ENCODE peak calls at places on chromosomes 16 and 17, in nine cellular contexts. C is NCI-H1092, S is neuronal stem cell, J is HEK293T, F is thoracic aorta, U is GM12891, R is pulmonary artery endothelial cell, E is type B pancreatic cell, N is NCI-H2029. X is an unnamed sample.

GRCh38 chr16:9630119-9630518 is 538.7 kb downstream of the HAPSTR1 start:
- DNase-seq in C (no peak), S (no peak), F (no peak), J (no peak), R (no peak), E (no peak), N (no peak), U (no peak), X (no peak)

GRCh38 chr16:15913046-15913698 is 24.8 kb upstream of the CEP20 start:
- DNase-seq in U (no peak), C (no peak), N (no peak), F (no peak), E (no peak), R (no peak), S (no peak), J (no peak), X (no peak)

GRCh38 chr16:77057161-77057736 is 133.7 kb upstream of the MON1B start:
- DNase-seq in S (no peak), C (no peak), E (no peak), J (no peak), U (no peak), R (no peak), F (no peak), N (no peak), X (no peak)

GRCh38 chr16:88413631-88414030 is 30.9 kb downstream of the ZNF469 start:
- DNase-seq in E (no peak), F (no peak), N (no peak), R (no peak), J (no peak), S (no peak), U (no peak), C (no peak), X (no peak)

GRCh38 chr16:9908613-9909012 is 273.6 kb downstream of the GRIN2A start:
- DNase-seq in C (no peak), N (peak), F (no peak), E (no peak), J (no peak), R (no peak), S (no peak), U (no peak), X (no peak)

GRCh38 chr17:163514-164103 is 17.8 kb downstream of the DOC2B start:
- DNase-seq in C (no peak), J (no peak), S (no peak), N (no peak), E (no peak), R (no peak), U (no peak), F (no peak), X (no peak)

GRCh38 chr16:53775821-53776431 is 72.0 kb downstream of the FTO start:
- DNase-seq in N (no peak), R (no peak), J (no peak), S (no peak), E (no peak), F (peak), U (no peak), C (no peak), X (no peak)

GRCh38 chr17:8436169-8436932 is 667 bp downstream of the NDEL1 start:
- DNase-seq in N (no peak), S (peak), E (peak), J (peak), U (peak), C (peak), R (no peak), F (peak), X (no peak)

GRCh38 chr16:28878083-28878926 is at the start of gene ATP2A1:
- DNase-seq in E (no peak), F (no peak), U (no peak), N (no peak), R (no peak), J (no peak), C (no peak), S (no peak), X (no peak)

GRCh38 chr16:57265850-57266530 is 18.5 kb downstream of the PLLP start:
- DNase-seq in C (no peak), S (no peak), J (no peak), U (no peak), E (no peak), F (no peak), N (peak), R (peak), X (peak)

GRCh38 chr17:79622201-79622601 is 11.3 kb upstream of the RBFOX3 start:
- DNase-seq in S (no peak), R (no peak), J (no peak), E (peak), F (no peak), C (peak), N (no peak), U (no peak), X (no peak)

GRCh38 chr17:66322764-66323163 is 20.4 kb downstream of the PRKCA start:
- DNase-seq in F (no peak), C (no peak), E (no peak), U (no peak), N (no peak), S (no peak), J (no peak), R (no peak), X (no peak)

GRCh38 chr16:73149329-73149728 is 101.4 kb upstream of the ZFHX3 start:
- DNase-seq in R (no peak), F (no peak), S (no peak), U (no peak), N (peak), E (no peak), C (no peak), J (no peak), X (peak)

GRCh38 chr17:35545150-35545549 is 7.7 kb upstream of the SLFN12L start:
- DNase-seq in U (no peak), R (no peak), E (no peak), C (no peak), F (no peak), J (no peak), N (no peak), S (no peak), X (no peak)

GRCh38 chr17:19897108-19897854 is 29.5 kb upstream of the ULK2 start:
- DNase-seq in R (no peak), E (no peak), N (peak), J (no peak), S (no peak), U (no peak), F (no peak), C (peak), X (no peak)

GRCh38 chr17:17590141-17590735 is 1.3 kb downstream of the PEMT start:
- DNase-seq in N (no peak), R (no peak), J (no peak), E (no peak), U (no peak), C (no peak), F (no peak), S (no peak), X (no peak)

GRCh38 chr17:17077861-17078732 is 35.8 kb downstream of the MPRIP start:
- DNase-seq in N (no peak), F (no peak), C (no peak), J (no peak), R (no peak), U (no peak), S (no peak), E (no peak), X (no peak)

GRCh38 chr16:58046936-58047335 is 21.4 kb downstream of the MMP15 start:
- DNase-seq in S (no peak), J (no peak), R (no peak), N (no peak), C (no peak), F (no peak), U (no peak), E (no peak), X (no peak)

GRCh38 chr17:51346218-51346982 is 86.1 kb downstream of the UTP18 start:
- DNase-seq in N (no peak), F (no peak), E (no peak), R (no peak), J (no peak), S (no peak), U (no peak), C (no peak), X (no peak)

GRCh38 chr16:22008215-22009142 is 568 bp downstream of the MOSMO start:
- DNase-seq in J (no peak), F (no peak), N (no peak), E (peak), R (no peak), C (no peak), U (peak), S (no peak), X (peak)

GRCh38 chr16:67257486-67258159 is 8.8 kb downstream of the SLC9A5 start:
- DNase-seq in N (no peak), U (no peak), E (no peak), C (no peak), F (no peak), J (no peak), S (no peak), R (no peak), X (no peak)

X was measured in dermis microvascular lymphatic vessel endothelial cell.